ENCODE peak calls at places on chromosome 6, in five cellular contexts. X is activated T-helper 2 cell treated with anti-CD3 and anti-CD28 coated beads, Interferon-gamma antibody, Interleukin-2, Interleukin-4, amounts not matched to agents 10 μg/mL and 5 μg/mL and 100 μg/mL, durations not matched to agents 14 hours and 24 hours and 36 hours; O is kidney tubule cell; I is skeletal muscle cell; Y is left ventricle myocardium inferior. F is an unnamed sample.

GRCh38 chr6:163405412-163406309 is 8.9 kb upstream of the QKI start:
- DNase-seq in X (no peak), O (no peak), I (no peak), Y (peak), F (no peak)

GRCh38 chr6:169668203-169668847 is 33.5 kb downstream of the WDR27 start:
- DNase-seq in X (no peak), O (no peak), I (no peak), Y (no peak), F (no peak)

GRCh38 chr6:133815313-133815712 is 73.6 kb upstream of the TCF21 start:
- DNase-seq in X (no peak), O (no peak), I (no peak), Y (no peak), F (no peak)

GRCh38 chr6:132972971-132973370 is 158.6 kb downstream of the RPS12 start:
- DNase-seq in X (no peak), O (no peak), I (no peak), Y (no peak), F (no peak)

GRCh38 chr6:72238900-72239299 is 352.6 kb downstream of the RIMS1 start:
- DNase-seq in X (no peak), O (no peak), I (no peak), Y (no peak), F (no peak)

GRCh38 chr6:150631283-150631981 is 31.7 kb downstream of the PLEKHG1 start:
- DNase-seq in X (no peak), O (no peak), I (no peak), Y (no peak), F (no peak)

GRCh38 chr6:162377735-162378134 is 349.8 kb downstream of the PRKN start:
- DNase-seq in X (no peak), O (peak), I (no peak), Y (no peak), F (no peak)

GRCh38 chr6:75368151-75368779 is 83.7 kb upstream of the TMEM30A start:
- DNase-seq in X (no peak), O (peak), I (no peak), Y (no peak), F (peak)

GRCh38 chr6:150622941-150623874 is 23.5 kb downstream of the PLEKHG1 start:
- DNase-seq in X (no peak), O (no peak), I (no peak), Y (no peak), F (no peak)

GRCh38 chr6:2197177-2197671 is 48.2 kb downstream of the GMDS start:
- DNase-seq in X (no peak), O (peak), I (peak), Y (no peak), F (no peak)

GRCh38 chr6:52499681-52500239 is 77.1 kb downstream of the TRAM2 start:
- DNase-seq in X (no peak), O (no peak), I (no peak), Y (peak), F (no peak)

GRCh38 chr6:31557443-31558317 is 10.3 kb downstream of the NFKBIL1 start:
- DNase-seq in X (no peak), O (no peak), I (no peak), Y (no peak), F (no peak)

GRCh38 chr6:36320475-36320874 is 16.2 kb downstream of the BNIP5 start:
- DNase-seq in X (no peak), O (no peak), I (no peak), Y (no peak), F (no peak)

GRCh38 chr6:6851059-6851658 is 256.6 kb upstream of the RREB1 start:
- DNase-seq in X (no peak), O (peak), I (peak), Y (peak), F (peak)

GRCh38 chr6:107763959-107764358 is 60.2 kb downstream of the SCML4 start:
- DNase-seq in X (no peak), O (peak), I (peak), Y (no peak), F (no peak)

GRCh38 chr6:12592634-12593033 is 123.9 kb upstream of the PHACTR1 start:
- DNase-seq in X (no peak), O (peak), I (no peak), Y (no peak), F (no peak)

GRCh38 chr6:75170666-75171065 is 35.2 kb downstream of the COL12A1 start:
- DNase-seq in X (no peak), O (no peak), I (no peak), Y (no peak), F (no peak)

GRCh38 chr6:24666097-24666615 is 543 bp downstream of the TDP2 start:
- DNase-seq in X (no peak), O (peak), I (no peak), Y (peak), F (no peak)

GRCh38 chr6:704037-704436 is 11.1 kb upstream of the EXOC2 start:
- DNase-seq in X (no peak), O (no peak), I (no peak), Y (no peak), F (no peak)

GRCh38 chr6:148211777-148212324 is 130.8 kb upstream of the SASH1 start:
- DNase-seq in X (no peak), O (no peak), I (no peak), Y (no peak), F (no peak)

GRCh38 chr6:156845447-156845846 is 68.3 kb downstream of the ARID1B start:
- DNase-seq in X (no peak), O (no peak), I (no peak), Y (no peak), F (no peak)

F was measured in HuH-7.5.